ENCODE peak calls at places on chromosomes 16 and 17, in six cellular contexts. One of them, this sample, is unnamed.

GRCh38 chr16:89923640-89924297 is 627 bp downstream of the TUBB3 start:
- DNase-seq in HepG2: peak; percentile 56
- DNase-seq in HCT116: no peak
- DNase-seq in H1: no peak
- DNase-seq in GM12878: no peak
- DNase-seq in K562: no peak
- DNase-seq in this sample: no peak

GRCh38 chr16:19912445-19913305 is 28.0 kb upstream of the GPRC5B start:
- DNase-seq in HepG2: no peak
- DNase-seq in GM12878: no peak
- DNase-seq in K562: no peak
- DNase-seq in H1: no peak
- DNase-seq in HCT116: peak; percentile 8
- DNase-seq in this sample: no peak

GRCh38 chr16:68636064-68636551 is 9.0 kb upstream of the CDH3 start:
- DNase-seq in HCT116: no peak
- DNase-seq in H1: no peak
- DNase-seq in K562: no peak
- DNase-seq in HepG2: no peak
- DNase-seq in GM12878: no peak
- DNase-seq in this sample: no peak

GRCh38 chr17:82060614-82061013 is 5.0 kb downstream of the DUS1L start:
- DNase-seq in HepG2: no peak
- DNase-seq in HCT116: no peak
- DNase-seq in GM12878: no peak
- DNase-seq in K562: no peak
- DNase-seq in H1: no peak
- DNase-seq in this sample: no peak

GRCh38 chr16:29644338-29644857 is 18.6 kb upstream of the SPN start:
- DNase-seq in HepG2: no peak
- DNase-seq in HCT116: no peak
- DNase-seq in K562: no peak
- DNase-seq in GM12878: peak; percentile 88
- DNase-seq in H1: no peak
- DNase-seq in this sample: no peak

GRCh38 chr16:50509521-50510341 is 38.5 kb upstream of the NKD1 start:
- DNase-seq in GM12878: no peak
- DNase-seq in HepG2: peak; percentile 50
- DNase-seq in K562: peak; percentile 54
- DNase-seq in HCT116: peak; percentile 40
- DNase-seq in H1: peak; percentile 65
- DNase-seq in this sample: peak; percentile 54

GRCh38 chr17:13541032-13541480 is 60.7 kb downstream of the HS3ST3A1 start:
- DNase-seq in GM12878: no peak
- DNase-seq in HepG2: no peak
- DNase-seq in K562: peak; percentile 35
- DNase-seq in HCT116: peak; percentile 41
- DNase-seq in H1: no peak
- DNase-seq in this sample: no peak

GRCh38 chr17:82064433-82065192 is 991 bp downstream of the DUS1L start:
- DNase-seq in K562: no peak
- DNase-seq in HepG2: peak; percentile 38
- DNase-seq in HCT116: no peak
- DNase-seq in H1: no peak
- DNase-seq in GM12878: no peak
- DNase-seq in this sample: no peak

GRCh38 chr16:4802659-4803287 is 340 bp upstream of the ROGDI start:
- DNase-seq in HCT116: peak; percentile 72
- DNase-seq in HepG2: peak; percentile 87
- DNase-seq in GM12878: peak; percentile 47
- DNase-seq in K562: peak; percentile 98
- DNase-seq in H1: peak; percentile 66
- DNase-seq in this sample: peak; percentile 83

GRCh38 chr17:43372273-43372911 is 26.4 kb upstream of the ARL4D start:
- DNase-seq in HCT116: no peak
- DNase-seq in HepG2: no peak
- DNase-seq in H1: no peak
- DNase-seq in GM12878: peak; percentile 79
- DNase-seq in K562: no peak
- DNase-seq in this sample: no peak

GRCh38 chr17:71917715-71918114 is 203.1 kb upstream of the SOX9 start:
- DNase-seq in GM12878: no peak
- DNase-seq in K562: no peak
- DNase-seq in HCT116: no peak
- DNase-seq in HepG2: no peak
- DNase-seq in H1: no peak
- DNase-seq in this sample: no peak

GRCh38 chr17:42409467-42410351 is 13.3 kb downstream of the CAVIN1 start:
- DNase-seq in GM12878: no peak
- DNase-seq in K562: no peak
- DNase-seq in H1: no peak
- DNase-seq in HCT116: peak; percentile 69
- DNase-seq in HepG2: no peak
- DNase-seq in this sample: no peak

GRCh38 chr16:14420721-14421488 is 209.2 kb downstream of the PARN start:
- DNase-seq in HCT116: no peak
- DNase-seq in K562: no peak
- DNase-seq in GM12878: no peak
- DNase-seq in H1: no peak
- DNase-seq in HepG2: peak; percentile 76
- DNase-seq in this sample: no peak

GRCh38 chr16:52872706-52873105 is 180.0 kb downstream of the CHD9NB start:
- DNase-seq in HCT116: no peak
- DNase-seq in H1: no peak
- DNase-seq in HepG2: no peak
- DNase-seq in GM12878: no peak
- DNase-seq in K562: no peak
- DNase-seq in this sample: no peak

GRCh38 chr17:29918922-29919856 is 10.8 kb downstream of the SSH2 start:
- DNase-seq in H1: no peak
- DNase-seq in GM12878: no peak
- DNase-seq in K562: no peak
- DNase-seq in HCT116: no peak
- DNase-seq in HepG2: no peak
- DNase-seq in this sample: no peak

GRCh38 chr16:75074920-75075687 is 41.5 kb downstream of the LDHD start:
- DNase-seq in K562: peak; percentile 80
- DNase-seq in H1: no peak
- DNase-seq in HepG2: no peak
- DNase-seq in HCT116: no peak
- DNase-seq in GM12878: peak; percentile 96
- DNase-seq in this sample: no peak

GRCh38 chr16:10754941-10755340 is 11.3 kb downstream of the NUBP1 start:
- DNase-seq in GM12878: no peak
- DNase-seq in HCT116: no peak
- DNase-seq in HepG2: no peak
- DNase-seq in H1: no peak
- DNase-seq in K562: no peak
- DNase-seq in this sample: no peak

GRCh38 chr16:88017006-88017405 is 65.8 kb downstream of the BANP start:
- DNase-seq in K562: no peak
- DNase-seq in HCT116: no peak
- DNase-seq in GM12878: no peak
- DNase-seq in H1: no peak
- DNase-seq in HepG2: no peak
- DNase-seq in this sample: no peak

DNA sequence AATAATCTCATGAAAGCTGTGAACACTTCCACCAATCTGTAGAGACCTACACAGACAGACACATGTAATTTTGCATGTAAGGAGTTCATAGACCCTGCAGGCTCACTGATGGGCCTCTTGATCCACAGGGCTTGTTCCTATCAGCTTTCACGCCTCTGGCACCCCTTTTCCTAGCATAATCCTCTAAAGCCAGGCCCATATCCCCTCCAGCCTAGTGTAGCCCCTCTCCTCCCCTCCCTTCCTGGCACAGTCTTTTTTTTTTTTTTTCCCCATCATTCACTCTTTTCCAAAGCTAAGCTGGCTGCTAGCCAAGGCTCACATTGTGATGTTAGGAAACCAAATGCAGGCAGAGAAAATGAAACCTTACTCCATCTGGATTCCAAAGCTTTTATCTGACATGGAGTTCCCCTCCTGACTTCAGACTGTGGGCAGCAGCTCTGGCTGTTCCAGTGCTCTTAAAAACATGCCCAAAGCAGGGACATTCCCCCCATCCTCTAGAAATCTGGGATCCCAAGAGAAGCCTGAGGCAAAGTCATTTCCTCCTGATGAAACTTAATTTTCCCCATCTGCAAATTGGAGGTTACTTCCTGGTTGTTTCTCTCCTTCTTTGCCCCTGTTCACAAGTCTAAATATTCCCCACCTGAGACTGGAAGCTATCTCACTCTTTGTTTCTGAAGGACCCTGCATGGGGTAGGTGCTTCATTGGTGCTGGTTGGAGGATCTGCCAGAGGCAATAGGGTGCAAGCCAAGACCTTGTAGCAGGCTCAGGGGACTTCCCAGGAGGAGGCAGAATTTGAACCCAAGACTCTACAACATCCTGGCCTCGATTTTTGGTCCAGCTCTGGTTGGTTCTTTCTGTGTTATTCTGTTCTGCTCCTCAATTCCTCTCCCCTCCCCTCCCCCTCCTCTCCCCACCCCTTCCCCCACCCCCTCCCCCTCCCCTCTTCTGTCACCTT is 9.9 kb upstream of the CCL5 start:
- DNase-seq in K562: no peak
- DNase-seq in GM12878: no peak
- DNase-seq in H1: no peak
- DNase-seq in HepG2: no peak
- DNase-seq in HCT116: no peak
- DNase-seq in this sample: no peak
- TF ChIP-seq ZNF274 in K562: no peak
- TF ChIP-seq ZNF274 in GM12878: no peak
- TF ChIP-seq ZNF274 in H1: no peak
- TF ChIP-seq ZNF274 in HepG2: no peak
- TF ChIP-seq ZNF274 in HCT116: no peak
- TF ChIP-seq ZNF274 in this sample: no peak

GRCh38 chr16:70691223-70692129 is 5.6 kb upstream of the MTSS2 start:
- DNase-seq in HCT116: no peak
- DNase-seq in H1: no peak
- DNase-seq in GM12878: no peak
- DNase-seq in K562: no peak
- DNase-seq in HepG2: peak; percentile 48
- DNase-seq in this sample: no peak
- TF ChIP-seq YY1 in HCT116: no peak
- TF ChIP-seq YY1 in H1: no peak
- TF ChIP-seq YY1 in GM12878: no peak
- TF ChIP-seq YY1 in K562: no peak
- TF ChIP-seq YY1 in HepG2: no peak
- TF ChIP-seq YY1 in this sample: no peak

GRCh38 chr17:57874434-57875108 is 24.7 kb upstream of the MRPS23 start:
- DNase-seq in K562: no peak
- DNase-seq in HepG2: no peak
- DNase-seq in HCT116: no peak
- DNase-seq in H1: peak; percentile 64
- DNase-seq in GM12878: no peak
- DNase-seq in this sample: peak; percentile 88
- TF ChIP-seq ZNF274 in K562: no peak
- TF ChIP-seq ZNF274 in HepG2: no peak
- TF ChIP-seq ZNF274 in HCT116: no peak
- TF ChIP-seq ZNF274 in H1: no peak
- TF ChIP-seq ZNF274 in GM12878: no peak
- TF ChIP-seq ZNF274 in this sample: no peak

DNA sequence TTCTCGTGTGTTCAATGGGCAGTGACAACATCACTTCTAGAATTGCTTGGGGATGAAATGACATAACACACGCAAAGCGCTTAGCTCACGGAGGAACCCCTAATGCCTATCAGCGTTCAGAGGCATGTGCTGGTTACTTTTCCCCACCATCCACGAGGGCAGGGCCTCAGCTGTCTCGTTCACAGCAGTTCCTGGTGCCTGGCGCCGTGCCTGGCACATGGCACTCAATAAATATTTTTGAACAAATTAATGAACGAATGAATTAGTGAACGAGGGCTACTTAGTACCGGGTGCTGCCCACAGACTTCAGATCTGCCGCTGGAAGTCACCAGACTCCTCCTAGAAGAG is 14.1 kb upstream of the CIBAR2 start:
- DNase-seq in HCT116: no peak
- DNase-seq in HepG2: no peak
- DNase-seq in K562: no peak
- DNase-seq in H1: no peak
- DNase-seq in GM12878: no peak
- DNase-seq in this sample: no peak
- TF ChIP-seq YY1 in HCT116: no peak
- TF ChIP-seq YY1 in HepG2: no peak
- TF ChIP-seq YY1 in K562: no peak
- TF ChIP-seq YY1 in H1: no peak
- TF ChIP-seq YY1 in GM12878: no peak
- TF ChIP-seq YY1 in this sample: no peak

GRCh38 chr16:81971853-81972252 is 39.4 kb downstream of the SDR42E1 start:
- DNase-seq in GM12878: no peak
- DNase-seq in K562: no peak
- DNase-seq in HCT116: no peak
- DNase-seq in HepG2: no peak
- DNase-seq in H1: no peak
- DNase-seq in this sample: no peak

GRCh38 chr16:81975637-81976036 is 35.6 kb downstream of the SDR42E1 start:
- DNase-seq in HepG2: no peak
- DNase-seq in HCT116: no peak
- DNase-seq in GM12878: no peak
- DNase-seq in K562: no peak
- DNase-seq in H1: no peak
- DNase-seq in this sample: peak; percentile 43

DNA sequence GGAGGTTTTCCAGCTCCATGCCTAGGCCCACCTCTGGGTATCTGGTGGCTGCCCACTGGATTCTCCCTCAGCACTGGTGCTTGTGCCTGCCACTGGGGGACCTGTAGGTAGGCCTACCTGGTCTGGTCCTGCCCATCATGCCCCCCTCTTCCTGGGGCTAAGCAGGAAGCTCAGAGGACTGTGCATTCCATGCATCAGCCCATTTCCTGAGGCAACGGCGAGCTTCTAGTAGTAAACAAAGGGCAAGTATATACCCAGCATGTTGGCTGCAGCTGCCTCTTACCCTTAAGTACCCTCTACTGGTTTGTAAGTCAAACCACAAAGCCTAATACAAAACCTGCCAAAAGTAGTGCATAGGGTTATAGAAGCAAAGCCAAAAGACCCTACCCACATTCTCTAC is 37.5 kb downstream of the SDR42E1 start:
- DNase-seq in HCT116: no peak
- DNase-seq in HepG2: no peak
- DNase-seq in GM12878: no peak
- DNase-seq in H1: peak; percentile 33
- DNase-seq in K562: no peak
- DNase-seq in this sample: peak; percentile 32
- TF ChIP-seq ZNF274 in HCT116: no peak
- TF ChIP-seq ZNF274 in HepG2: no peak
- TF ChIP-seq ZNF274 in GM12878: no peak
- TF ChIP-seq ZNF274 in H1: no peak
- TF ChIP-seq ZNF274 in K562: no peak
- TF ChIP-seq ZNF274 in this sample: no peak

GRCh38 chr16:57634171-57634570 is 5.7 kb downstream of the ADGRG1 start:
- DNase-seq in HCT116: no peak
- DNase-seq in K562: no peak
- DNase-seq in GM12878: no peak
- DNase-seq in HepG2: no peak
- DNase-seq in H1: no peak
- DNase-seq in this sample: no peak
- TF ChIP-seq YY1 in HCT116: no peak
- TF ChIP-seq YY1 in K562: no peak
- TF ChIP-seq YY1 in GM12878: no peak
- TF ChIP-seq YY1 in HepG2: no peak
- TF ChIP-seq YY1 in H1: no peak
- TF ChIP-seq YY1 in this sample: no peak

This sample was measured in NT2/D1.